ENCODE peak calls at places on chromosomes 7 and 10, in five cellular contexts. U, B, D, C and X are unnamed samples.

GRCh38 chr10:86596266-86596665 is 58.1 kb upstream of the OPN4 start:
- DNase-seq in U (no peak), B (no peak), D (no peak), C (no peak), X (no peak)

GRCh38 chr10:103872137-103872933 is 17.0 kb upstream of the SH3PXD2A start:
- DNase-seq in U (peak; percentile 93), B (no peak), D (peak; percentile 55), C (no peak), X (peak; percentile 41)

GRCh38 chr10:33129987-33130386 is 172.0 kb upstream of the ITGB1 start:
- DNase-seq in U (no peak), B (no peak), D (peak; percentile 97), C (no peak), X (no peak)

GRCh38 chr7:5472432-5473315 is 49.0 kb upstream of the TNRC18 start:
- DNase-seq in U (no peak), B (no peak), D (no peak), C (no peak), X (no peak)

GRCh38 chr7:34315032-34315431 is 343.0 kb upstream of the NPSR1 start:
- DNase-seq in U (no peak), B (no peak), D (peak; percentile 76), C (no peak), X (no peak)

GRCh38 chr7:25244193-25244592 is 15.9 kb upstream of the NPVF start:
- DNase-seq in U (no peak), B (no peak), D (no peak), C (no peak), X (no peak)

GRCh38 chr10:89332092-89332633 is 4.4 kb downstream of the IFIT3 start:
- DNase-seq in U (peak; percentile 66), B (no peak), D (peak; percentile 89), C (no peak), X (peak; percentile 37)

GRCh38 chr7:156009569-156009968 is 197.3 kb upstream of the SHH start:
- DNase-seq in U (no peak), B (no peak), D (no peak), C (no peak), X (no peak)

GRCh38 chr7:137816696-137817320 is 30.0 kb downstream of the DGKI start:
- DNase-seq in U (no peak), B (no peak), D (no peak), C (no peak), X (no peak)

GRCh38 chr10:18414061-18414460 is 237.3 kb downstream of the NSUN6 start:
- DNase-seq in U (no peak), B (no peak), D (no peak), C (no peak), X (no peak)

GRCh38 chr10:132654708-132655661 is 117.4 kb downstream of the INPP5A start:
- DNase-seq in U (peak; percentile 84), B (peak; percentile 64), D (peak; percentile 42), C (peak; percentile 72), X (peak; percentile 28)

GRCh38 chr7:139783647-139784385 is 6.0 kb upstream of the HIPK2 start:
- DNase-seq in U (peak; percentile 49), B (no peak), D (no peak), C (no peak), X (no peak)